ENCODE peak calls at places on chromosomes 3 and 15, in eight cellular contexts. E is heart left ventricle, G is adrenal gland, Y is HCT116, B is NB4, O is endothelial cell of umbilical vein, M is uterus, S is lower leg skin. W is an unnamed sample.

GRCh38 chr3:126908752-126909275 is 74.1 kb upstream of the PLXNA1 start:
- DNase-seq in E (no peak), G (no peak), Y (no peak), B (peak), O (no peak), M (no peak), S (no peak), W (no peak)

GRCh38 chr15:29675791-29676301 is 146.4 kb downstream of the TJP1 start:
- DNase-seq in E (no peak), G (no peak), Y (no peak), B (no peak), O (no peak), M (no peak), S (no peak), W (no peak)

GRCh38 chr3:84223512-84223911 is 735.3 kb upstream of the CADM2 start:
- DNase-seq in E (no peak), G (no peak), Y (no peak), B (no peak), O (no peak), M (no peak), S (no peak), W (no peak)

GRCh38 chr3:194103475-194103874 is 32.5 kb upstream of the HES1 start:
- DNase-seq in E (no peak), G (no peak), Y (no peak), B (no peak), O (no peak), M (no peak), S (no peak), W (no peak)

GRCh38 chr3:30546934-30547333 is 59.5 kb upstream of the TGFBR2 start:
- DNase-seq in E (no peak), G (no peak), Y (no peak), B (no peak), O (no peak), M (no peak), S (no peak), W (no peak)

GRCh38 chr15:81000144-81000625 is 538 bp upstream of the TLNRD1 start:
- DNase-seq in E (no peak), G (no peak), Y (no peak), B (peak), O (no peak), M (no peak), S (no peak), W (no peak)

GRCh38 chr15:85717212-85717611 is 77.5 kb downstream of the KLHL25 start:
- DNase-seq in E (no peak), G (no peak), Y (no peak), B (no peak), O (no peak), M (no peak), S (no peak), W (no peak)

GRCh38 chr15:48427479-48427878 is 96.2 kb downstream of the DUT start:
- DNase-seq in E (no peak), G (no peak), Y (no peak), B (no peak), O (no peak), M (no peak), S (no peak), W (no peak)

GRCh38 chr3:185717121-185717520 is 107.7 kb downstream of the IGF2BP2 start:
- DNase-seq in E (no peak), G (peak), Y (no peak), B (peak), O (peak), M (no peak), S (no peak), W (no peak)

GRCh38 chr3:122392868-122393844 is 9.2 kb downstream of the FAM162A start:
- DNase-seq in E (no peak), G (no peak), Y (no peak), B (peak), O (peak), M (no peak), S (no peak), W (no peak)

GRCh38 chr15:50181983-50182232 is at the start of gene SLC27A2:
- DNase-seq in E (peak), G (no peak), Y (peak), B (no peak), O (no peak), M (no peak), S (no peak), W (peak)

GRCh38 chr3:143207338-143207961 is 87.9 kb downstream of the CHST2 start:
- DNase-seq in E (no peak), G (no peak), Y (no peak), B (peak), O (no peak), M (no peak), S (no peak), W (no peak)

GRCh38 chr15:98868564-98868963 is 139.0 kb downstream of the PGPEP1L start:
- DNase-seq in E (no peak), G (no peak), Y (no peak), B (no peak), O (no peak), M (no peak), S (no peak), W (peak)

GRCh38 chr3:197458179-197458707 is 97.5 kb downstream of the BDH1 start:
- DNase-seq in E (no peak), G (no peak), Y (no peak), B (peak), O (no peak), M (no peak), S (no peak), W (no peak)

DNA sequence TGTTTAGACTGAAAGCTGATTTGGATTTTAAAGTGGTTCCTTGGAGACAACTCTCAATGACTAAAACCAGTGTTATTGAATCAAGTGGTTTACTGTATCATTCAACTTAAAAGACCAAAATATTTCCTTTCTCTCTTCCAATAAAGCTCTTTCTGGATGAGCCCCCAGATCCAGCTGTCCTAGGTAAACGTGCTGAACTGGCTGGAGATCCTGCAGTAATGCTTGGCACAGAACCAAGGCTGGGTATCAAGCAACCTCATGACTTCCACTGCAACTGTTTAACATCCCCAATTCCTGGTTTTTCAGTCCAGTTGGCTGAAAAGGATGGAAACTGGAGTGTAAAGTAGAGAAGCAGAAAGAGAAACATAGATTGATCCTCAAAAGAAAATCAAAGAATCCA is 28.9 kb downstream of the SEC22C start:
- DNase-seq in E (no peak), G (no peak), Y (no peak), B (no peak), O (no peak), M (no peak), S (no peak), W (no peak)
- H3K4me3 ChIP-seq in E (no peak), G (no peak), Y (no peak), B (no peak), O (no peak), M (no peak), S (no peak), W (no peak)

DNA sequence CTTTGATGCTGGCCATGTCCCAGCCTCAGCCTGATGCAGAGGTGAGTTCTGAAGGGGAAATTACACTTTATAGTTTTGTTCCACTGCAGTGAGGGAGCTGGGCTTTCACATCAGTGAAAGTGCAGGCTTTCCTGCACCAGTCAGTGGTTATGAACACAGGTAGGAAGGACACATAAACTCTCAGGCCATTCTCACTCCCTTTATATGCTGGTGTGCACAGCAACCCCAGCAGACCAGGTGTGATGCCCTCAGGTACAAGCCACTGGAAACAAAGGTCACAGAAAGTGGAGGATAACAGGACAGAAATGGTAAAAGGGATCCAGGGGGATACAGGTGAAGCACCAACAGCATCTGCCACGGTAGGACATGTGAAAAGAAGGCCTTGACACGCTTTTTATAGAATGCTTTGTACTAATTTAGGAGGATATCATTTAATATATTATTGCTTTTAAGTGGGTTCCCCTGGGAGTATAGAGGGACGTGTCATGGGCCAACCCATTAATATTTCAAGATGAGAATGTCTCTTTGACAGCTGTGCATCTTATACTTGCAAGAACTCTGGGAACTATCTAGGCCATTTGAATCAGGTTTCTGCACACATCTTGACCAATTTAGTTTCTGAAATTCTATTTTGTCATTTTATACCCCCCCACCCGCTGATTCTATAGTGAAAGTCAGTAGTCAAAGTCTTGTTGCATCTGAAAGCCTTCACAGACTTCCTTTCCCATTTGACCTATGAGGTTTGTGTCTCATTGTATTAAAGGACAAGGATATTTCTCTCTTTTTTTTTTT is 25.0 kb upstream of the BLM start:
- DNase-seq in E (no peak), G (no peak), Y (no peak), B (no peak), O (no peak), M (no peak), S (no peak), W (no peak)
- TF ChIP-seq POLR2A in E (no peak), G (no peak), Y (no peak), B (no peak), O (no peak), M (no peak), S (no peak), W (no peak)

DNA sequence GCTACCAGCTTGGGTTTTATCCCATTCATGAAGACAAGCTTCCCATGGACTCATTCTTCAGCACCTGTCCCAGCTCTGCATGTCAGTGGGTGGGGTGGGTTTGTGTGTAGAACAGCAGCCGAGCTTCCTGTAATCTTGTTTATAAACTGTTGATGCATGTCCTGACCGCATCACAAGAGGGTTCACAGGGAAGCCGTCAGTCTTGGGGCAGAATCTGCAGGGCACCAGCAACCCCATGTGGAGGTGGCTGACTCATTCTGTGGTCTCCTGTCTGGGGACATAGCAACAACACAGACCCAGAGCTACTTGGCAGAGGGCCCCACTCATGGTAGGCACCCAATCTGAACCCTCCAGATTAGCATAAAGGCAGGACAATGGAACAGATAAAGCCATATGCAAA is 35.6 kb downstream of the DAPK2 start:
- DNase-seq in E (peak), G (peak), Y (peak), B (peak), O (peak), M (peak), S (peak), W (no peak)
- H3K4me3 ChIP-seq in E (no peak), G (no peak), Y (no peak), B (no peak), O (no peak), M (no peak), S (no peak), W (no peak)

GRCh38 chr3:66507631-66508260 is 6.9 kb upstream of the LRIG1 start:
- DNase-seq in E (peak), G (no peak), Y (no peak), B (no peak), O (no peak), M (no peak), S (no peak), W (no peak)
- TF ChIP-seq POLR2A in E (no peak), G (no peak), Y (no peak), B (no peak), O (no peak), M (no peak), S (no peak), W (no peak)

GRCh38 chr15:66851226-66852063 is 149.4 kb downstream of the SMAD6 start:
- DNase-seq in E (peak), G (peak), Y (peak), B (peak), O (peak), M (peak), S (peak), W (peak)
- H3K4me3 ChIP-seq in E (no peak), G (no peak), Y (no peak), B (no peak), O (no peak), M (no peak), S (no peak), W (no peak)

DNA sequence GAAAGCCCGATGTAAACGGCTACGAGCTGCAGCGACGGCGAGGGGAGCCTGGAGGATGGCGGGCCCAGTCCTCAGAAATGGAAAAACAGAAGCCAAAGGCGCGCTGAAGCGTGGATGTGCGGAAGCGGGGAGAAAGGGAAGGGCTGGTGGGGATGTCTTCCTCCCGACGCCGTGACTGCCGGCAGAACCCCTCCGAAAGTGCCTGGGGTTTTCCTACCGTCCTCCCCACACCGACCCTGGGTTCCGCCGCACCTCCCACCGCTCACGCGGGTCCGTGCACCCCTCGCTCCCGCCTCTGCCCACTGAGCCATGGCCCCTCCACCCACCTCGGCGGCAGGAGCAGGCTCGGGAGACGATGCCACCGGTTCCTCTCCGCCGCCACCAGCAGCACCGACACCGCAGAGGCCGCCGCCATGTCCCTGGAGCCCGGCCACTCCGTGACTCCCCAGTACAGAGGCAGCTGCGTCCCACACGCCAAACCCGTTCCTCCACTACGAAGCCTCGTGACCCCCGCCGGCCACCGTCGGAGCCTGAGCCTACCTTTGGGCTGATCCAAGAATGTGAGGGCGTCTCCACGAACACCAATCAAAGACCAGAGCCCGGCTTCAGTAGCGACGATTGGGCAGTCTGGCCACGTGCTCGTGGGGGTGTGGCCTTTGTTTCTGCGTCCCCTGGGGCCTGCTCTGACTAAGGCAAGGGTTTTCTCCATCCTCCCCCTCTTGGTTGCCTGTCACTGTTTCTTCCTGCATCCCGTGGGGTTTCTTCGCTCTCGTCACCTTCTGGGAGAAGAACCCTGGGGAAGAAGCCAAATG is at the start of gene MCCC1:
- DNase-seq in E (peak), G (peak), Y (peak), B (peak), O (peak), M (peak), S (peak), W (peak)
- TF ChIP-seq POLR2A in E (no peak), G (peak), Y (peak), B (peak), O (peak), M (peak), S (no peak), W (peak)

DNA sequence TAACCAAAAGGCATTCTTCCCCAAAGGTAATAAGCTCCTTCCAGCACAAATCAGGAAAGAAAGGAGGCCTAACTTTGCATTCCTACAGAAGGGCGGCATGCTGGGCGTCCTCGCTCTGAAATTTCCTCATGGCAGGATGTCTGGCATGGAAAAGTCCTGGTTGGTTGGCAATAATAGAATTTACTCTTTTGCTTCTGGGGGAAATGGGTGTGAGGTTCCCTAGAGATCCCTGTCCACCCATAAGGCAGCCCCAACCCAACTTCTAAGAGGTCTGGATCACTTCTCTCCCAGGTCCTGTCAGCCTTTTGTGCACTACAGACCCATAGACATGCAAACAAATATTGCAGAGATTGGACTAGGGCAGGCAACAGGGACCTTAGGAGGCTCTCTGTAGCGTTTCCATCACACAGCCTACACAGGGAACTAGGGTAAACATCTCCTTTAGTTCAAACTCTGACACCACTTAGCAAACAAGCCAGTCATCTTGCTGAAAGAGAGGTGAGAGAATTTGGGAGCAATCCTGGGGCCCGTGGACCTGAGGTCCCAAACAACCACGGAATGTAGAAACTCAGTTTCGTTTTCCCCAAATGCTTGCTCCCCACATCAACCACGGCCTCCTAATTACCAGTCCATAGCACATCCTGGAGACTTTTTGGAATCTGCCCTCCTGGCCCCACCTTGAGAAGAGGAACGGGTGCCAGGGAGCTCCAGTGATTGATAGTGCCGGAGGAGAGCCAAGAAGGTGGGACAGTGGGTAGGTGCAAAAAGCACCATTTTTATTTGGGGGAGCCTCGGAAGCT is 2.1 kb downstream of the ZIC4 start:
- DNase-seq in E (no peak), G (peak), Y (no peak), B (no peak), O (no peak), M (no peak), S (no peak), W (no peak)
- H3K4me3 ChIP-seq in E (no peak), G (no peak), Y (no peak), B (no peak), O (no peak), M (no peak), S (no peak), W (no peak)

GRCh38 chr15:56247266-56247665 is 3.6 kb upstream of the RFX7 start:
- DNase-seq in E (no peak), G (no peak), Y (no peak), B (no peak), O (no peak), M (no peak), S (no peak), W (no peak)

GRCh38 chr15:56244237-56244810 is 645 bp upstream of the RFX7 start:
- DNase-seq in E (peak), G (peak), Y (no peak), B (peak), O (peak), M (peak), S (peak), W (peak)

GRCh38 chr15:56248276-56248675 is 4.6 kb upstream of the RFX7 start:
- DNase-seq in E (no peak), G (no peak), Y (no peak), B (no peak), O (no peak), M (no peak), S (no peak), W (no peak)

GRCh38 chr15:56244811-56245576 is 1.3 kb upstream of the RFX7 start:
- DNase-seq in E (peak), G (peak), Y (no peak), B (peak), O (no peak), M (no peak), S (peak), W (peak)

GRCh38 chr15:56245871-56246814 is 2.5 kb upstream of the RFX7 start:
- DNase-seq in E (peak), G (peak), Y (peak), B (peak), O (peak), M (peak), S (peak), W (peak)
- TF ChIP-seq POLR2A in E (no peak), G (no peak), Y (peak), B (peak), O (peak), M (no peak), S (no peak), W (no peak)

GRCh38 chr3:46693897-46694235 is 387 bp upstream of the ALS2CL start:
- DNase-seq in E (no peak), G (peak), Y (no peak), B (no peak), O (peak), M (no peak), S (no peak), W (no peak)
- H3K4me3 ChIP-seq in E (peak), G (peak), Y (peak), B (no peak), O (no peak), M (peak), S (peak), W (peak)